ENCODE peak calls at places on chromosomes 13 and 19, in eight cellular contexts. P is pancreas, F is epithelial cell of esophagus, M is endothelial cell, C is neural progenitor cell, N is fibroblast of pulmonary artery, J is A549, Q is transverse colon. Z is an unnamed sample.
A peak's percentile ranks its signal among the peaks of the same experiment; 100 is the strongest.

GRCh38 chr13:103703246-103703645 is 637.0 kb upstream of the SLC10A2 start:
- DNase-seq in P (no peak), F (no peak), M (no peak), C (no peak), N (no peak), J (no peak), Q (no peak), Z (no peak)

GRCh38 chr19:51129716-51130115 is 5.0 kb downstream of the SIGLEC9 start:
- DNase-seq in P (no peak), F (no peak), M (no peak), C (no peak), N (no peak), J (no peak), Q (no peak), Z (no peak)

GRCh38 chr19:45224645-45225044 is 20.6 kb downstream of the EXOC3L2 start:
- DNase-seq in P (no peak), F (no peak), M (no peak), C (no peak), N (no peak), J (no peak), Q (no peak), Z (no peak)

GRCh38 chr13:75352641-75353327 is 129.2 kb downstream of the TBC1D4 start:
- DNase-seq in P (no peak), F (no peak), M (no peak), C (no peak), N (no peak), J (no peak), Q (no peak), Z (no peak)

GRCh38 chr13:98664047-98664446 is 87.1 kb upstream of the STK24 start:
- DNase-seq in P (no peak), F (peak; percentile 97), M (no peak), C (no peak), N (peak; percentile 17), J (no peak), Q (no peak), Z (no peak)

GRCh38 chr13:72891423-72891822 is 109.5 kb downstream of the PIBF1 start:
- DNase-seq in P (no peak), F (no peak), M (no peak), C (no peak), N (no peak), J (no peak), Q (no peak), Z (no peak)

GRCh38 chr19:49425178-49425577 is at the start of gene GFY:
- DNase-seq in P (no peak), F (no peak), M (no peak), C (no peak), N (no peak), J (no peak), Q (no peak), Z (no peak)

GRCh38 chr13:39394811-39395685 is 207.9 kb downstream of the LHFPL6 start:
- DNase-seq in P (no peak), F (peak; percentile 8), M (no peak), C (no peak), N (peak; percentile 29), J (no peak), Q (no peak), Z (no peak)

GRCh38 chr19:55098716-55099556 is 18.5 kb downstream of the PPP1R12C start:
- DNase-seq in P (no peak), F (no peak), M (no peak), C (no peak), N (no peak), J (no peak), Q (no peak), Z (no peak)

GRCh38 chr19:7397687-7398086 is 49.0 kb downstream of the ARHGEF18 start:
- DNase-seq in P (no peak), F (peak; percentile 85), M (no peak), C (no peak), N (peak; percentile 89), J (no peak), Q (no peak), Z (no peak)

GRCh38 chr13:96816874-96817273 is 177.4 kb downstream of the OXGR1 start:
- DNase-seq in P (no peak), F (no peak), M (no peak), C (peak; percentile 30), N (no peak), J (no peak), Q (no peak), Z (no peak)

GRCh38 chr19:15622991-15623390 is 8.0 kb downstream of the CYP4F8 start:
- DNase-seq in P (no peak), F (peak; percentile 22), M (no peak), C (no peak), N (no peak), J (no peak), Q (peak; percentile 57), Z (no peak)

GRCh38 chr19:31127132-31127967 is 221.9 kb downstream of the TSHZ3 start:
- DNase-seq in P (no peak), F (peak; percentile 66), M (no peak), C (no peak), N (peak; percentile 65), J (peak; percentile 82), Q (peak; percentile 24), Z (no peak)

GRCh38 chr13:52003551-52003950 is 7.7 kb downstream of the ATP7B start:
- DNase-seq in P (no peak), F (no peak), M (no peak), C (no peak), N (no peak), J (peak; percentile 9), Q (peak; percentile 30), Z (no peak)

GRCh38 chr13:21625366-21625765 is 21.4 kb upstream of the MICU2 start:
- DNase-seq in P (no peak), F (peak; percentile 69), M (no peak), C (no peak), N (peak; percentile 36), J (peak; percentile 45), Q (peak; percentile 19), Z (no peak)

GRCh38 chr13:55155046-55155445 is 1985.7 kb upstream of the PRR20A start:
- DNase-seq in P (no peak), F (no peak), M (no peak), C (no peak), N (no peak), J (no peak), Q (no peak), Z (no peak)

GRCh38 chr19:48497728-48498575 is 13.7 kb downstream of the LMTK3 start:
- DNase-seq in P (no peak), F (no peak), M (no peak), C (no peak), N (no peak), J (no peak), Q (no peak), Z (no peak)

GRCh38 chr19:35776102-35776788 is 881 bp downstream of the ARHGAP33 start:
- DNase-seq in P (no peak), F (no peak), M (no peak), C (peak; percentile 59), N (no peak), J (no peak), Q (no peak), Z (peak; percentile 31)

GRCh38 chr13:111429064-111429558 is 108.7 kb downstream of the TEX29 start:
- DNase-seq in P (peak; percentile 28), F (peak; percentile 7), M (peak; percentile 78), C (peak; percentile 69), N (peak; percentile 16), J (peak; percentile 29), Q (peak; percentile 43), Z (peak; percentile 67)

GRCh38 chr13:60158321-60158801 is 5.4 kb downstream of the DIAPH3 start:
- DNase-seq in P (no peak), F (no peak), M (no peak), C (peak; percentile 81), N (no peak), J (no peak), Q (no peak), Z (no peak)
- TF ChIP-seq CTCF in P (no peak), F (no peak), M (no peak), C (no peak), N (no peak), J (no peak), Q (no peak), Z (no peak)

DNA sequence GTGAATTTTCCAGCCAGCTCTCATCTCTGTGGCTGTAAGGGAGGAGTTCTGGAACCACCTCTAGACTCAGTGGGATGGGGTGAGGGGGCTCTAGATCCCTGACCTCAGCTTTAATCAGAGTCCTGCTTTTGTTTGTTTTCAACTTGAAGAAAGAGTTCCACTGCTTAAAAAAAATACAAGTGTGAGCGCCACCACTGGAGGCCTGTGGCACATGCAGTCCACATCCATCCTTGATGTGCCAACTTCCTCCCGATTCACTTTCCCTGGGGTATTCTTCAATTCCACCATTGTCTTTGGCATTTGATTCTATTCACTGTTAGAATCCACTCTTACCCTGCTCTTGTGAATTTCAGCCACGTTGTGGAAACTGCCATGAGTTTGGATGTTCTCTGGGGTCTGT is 62.4 kb upstream of the GJB6 start:
- DNase-seq in P (no peak), F (no peak), M (no peak), C (peak; percentile 33), N (no peak), J (peak; percentile 13), Q (no peak), Z (no peak)
- TF ChIP-seq CTCF in P (no peak), F (no peak), M (peak; percentile 55), C (peak; percentile 55), N (peak; percentile 5), J (peak; percentile 11), Q (no peak), Z (no peak)

GRCh38 chr19:6271251-6271650 is 8.5 kb downstream of the MLLT1 start:
- DNase-seq in P (no peak), F (no peak), M (no peak), C (no peak), N (peak; percentile 64), J (no peak), Q (no peak), Z (no peak)
- TF ChIP-seq CTCF in P (no peak), F (no peak), M (no peak), C (peak; percentile 29), N (peak; percentile 38), J (no peak), Q (no peak), Z (no peak)

GRCh38 chr19:41344162-41344561 is 9.6 kb downstream of the TGFB1 start:
- DNase-seq in P (no peak), F (no peak), M (no peak), C (no peak), N (no peak), J (no peak), Q (no peak), Z (no peak)

GRCh38 chr19:41339936-41340335 is 13.8 kb downstream of the TGFB1 start:
- DNase-seq in P (no peak), F (peak; percentile 24), M (no peak), C (no peak), N (peak; percentile 56), J (peak; percentile 66), Q (no peak), Z (no peak)

DNA sequence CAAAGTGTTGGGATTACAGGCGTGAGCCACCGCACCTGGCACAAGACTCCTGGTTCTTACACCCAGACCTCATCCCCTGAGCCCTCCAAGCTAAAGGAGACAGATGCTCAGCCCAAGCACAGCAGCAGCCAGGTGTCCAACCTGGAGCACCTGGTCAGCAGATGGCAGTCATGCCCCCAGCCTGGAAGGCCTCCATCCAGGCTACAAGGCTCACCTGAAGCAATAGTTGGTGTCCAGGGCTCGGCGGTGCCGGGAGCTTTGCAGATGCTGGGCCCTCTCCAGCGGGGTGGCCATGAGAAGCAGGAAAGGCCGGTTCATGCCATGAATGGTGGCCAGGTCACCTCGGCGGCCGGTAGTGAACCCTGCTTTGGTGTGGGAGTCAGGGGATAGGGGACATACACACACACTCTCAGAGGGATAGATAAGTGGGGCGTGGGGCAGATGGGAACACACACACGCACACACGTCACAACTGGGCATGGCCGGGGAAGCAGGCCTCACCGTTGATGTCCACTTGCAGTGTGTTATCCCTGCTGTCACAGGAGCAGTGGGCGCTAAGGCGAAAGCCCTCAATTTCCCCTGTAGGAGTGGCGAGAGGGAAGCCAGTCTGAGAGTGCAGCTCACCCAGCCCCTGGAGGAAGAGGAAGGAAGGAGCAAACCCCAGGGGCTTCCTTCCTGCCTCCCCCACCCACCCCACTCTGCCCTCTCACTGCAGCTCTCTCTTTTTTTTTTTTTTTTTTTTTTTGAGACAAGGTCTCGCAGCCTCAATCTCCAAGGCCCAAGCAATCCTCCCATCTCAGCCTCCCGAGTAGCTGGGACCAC is 11.8 kb downstream of the TGFB1 start:
- DNase-seq in P (peak; percentile 45), F (no peak), M (no peak), C (no peak), N (no peak), J (no peak), Q (peak; percentile 36), Z (no peak)
- TF ChIP-seq CTCF in P (peak; percentile 23), F (no peak), M (no peak), C (no peak), N (no peak), J (no peak), Q (no peak), Z (no peak)